ENCODE peak calls at places on chromosomes 11 and 22, in five cellular contexts. K, W, S, P and D are unnamed samples.

GRCh38 chr11:74006743-74007304 is 2.1 kb downstream of the UCP3 start:
- DNase-seq in K (no peak), W (no peak), S (no peak), P (no peak), D (no peak)

GRCh38 chr22:32926600-32926999 is 125.1 kb downstream of the TIMP3 start:
- DNase-seq in K (no peak), W (peak; percentile 50), S (peak; percentile 47), P (no peak), D (peak; percentile 9)

GRCh38 chr11:18766015-18766414 is 25.6 kb downstream of the PTPN5 start:
- DNase-seq in K (no peak), W (no peak), S (no peak), P (no peak), D (no peak)

GRCh38 chr11:1931791-1932480 is 12.4 kb downstream of the TNNT3 start:
- DNase-seq in K (no peak), W (no peak), S (no peak), P (no peak), D (no peak)

GRCh38 chr11:85167471-85167870 is 459.7 kb downstream of the DLG2 start:
- DNase-seq in K (no peak), W (no peak), S (no peak), P (no peak), D (no peak)

GRCh38 chr11:83007909-83008580 is 63.7 kb downstream of the RAB30 start:
- DNase-seq in K (no peak), W (peak; percentile 84), S (peak; percentile 54), P (peak; percentile 22), D (peak; percentile 15)

GRCh38 chr11:83523676-83524075 is 237.5 kb upstream of the CCDC90B start:
- DNase-seq in K (no peak), W (no peak), S (no peak), P (no peak), D (no peak)

GRCh38 chr11:76667271-76667818 is 3.2 kb downstream of the LRRC32 start:
- DNase-seq in K (no peak), W (no peak), S (peak; percentile 72), P (no peak), D (no peak)

GRCh38 chr11:126716456-126717083 is 284.0 kb downstream of the KIRREL3 start:
- DNase-seq in K (no peak), W (peak; percentile 61), S (peak; percentile 43), P (peak; percentile 64), D (peak; percentile 61)

GRCh38 chr11:83241291-83241946 is 44.7 kb downstream of the CCDC90B start:
- DNase-seq in K (no peak), W (peak; percentile 79), S (peak; percentile 62), P (peak; percentile 46), D (peak; percentile 55)

GRCh38 chr11:92473736-92474135 is 249.1 kb downstream of the FAT3 start:
- DNase-seq in K (no peak), W (no peak), S (no peak), P (no peak), D (no peak)

GRCh38 chr11:122032317-122032716 is 83.7 kb downstream of the BLID start:
- DNase-seq in K (no peak), W (no peak), S (no peak), P (no peak), D (no peak)

GRCh38 chr11:10725114-10725906 is 25.7 kb upstream of the CTR9 start:
- DNase-seq in K (no peak), W (no peak), S (no peak), P (no peak), D (peak; percentile 53)

GRCh38 chr22:19398206-19398605 is 33.3 kb downstream of the HIRA start:
- DNase-seq in K (no peak), W (no peak), S (no peak), P (no peak), D (no peak)

GRCh38 chr11:78860720-78861422 is 286.2 kb upstream of the NARS2 start:
- DNase-seq in K (no peak), W (peak; percentile 65), S (no peak), P (no peak), D (peak; percentile 12)

GRCh38 chr11:72405009-72405408 is 29.3 kb downstream of the CLPB start:
- DNase-seq in K (no peak), W (no peak), S (no peak), P (no peak), D (no peak)

GRCh38 chr11:11813288-11813962 is 28.3 kb upstream of the USP47 start:
- DNase-seq in K (no peak), W (no peak), S (no peak), P (no peak), D (no peak)

DNA sequence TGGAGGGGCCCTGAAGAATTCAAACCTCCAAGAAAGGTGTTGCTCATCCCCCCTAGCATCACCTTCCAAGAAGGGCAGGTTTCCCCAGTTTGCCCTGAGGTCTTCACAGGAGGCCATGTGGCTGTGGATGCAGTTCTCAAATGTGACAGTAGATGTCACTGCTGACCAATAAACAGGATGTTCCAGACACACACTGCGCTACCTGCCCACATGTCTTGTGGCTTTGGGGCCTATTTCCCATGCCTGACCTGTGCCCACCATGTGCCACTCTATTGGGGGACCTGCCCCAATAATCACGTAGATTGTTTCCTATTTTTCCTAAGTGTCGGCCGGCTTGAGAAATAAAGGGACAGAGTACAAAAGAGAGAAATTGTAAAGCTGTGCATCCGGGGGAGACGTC is 4.5 kb downstream of the GSTT2 start:
- DNase-seq in K (peak; percentile 12), W (no peak), S (peak; percentile 64), P (no peak), D (no peak)
- TF ChIP-seq CTCF in K (peak; percentile 50), W (no peak), S (peak; percentile 70), P (no peak), D (no peak)

GRCh38 chr11:13487661-13488030 is 8.2 kb downstream of the PTH start:
- DNase-seq in K (peak; percentile 2), W (peak; percentile 28), S (peak; percentile 4), P (no peak), D (no peak)
- TF ChIP-seq CTCF in K (peak; percentile 18), W (peak; percentile 36), S (no peak), P (peak; percentile 6), D (peak; percentile 4)

DNA sequence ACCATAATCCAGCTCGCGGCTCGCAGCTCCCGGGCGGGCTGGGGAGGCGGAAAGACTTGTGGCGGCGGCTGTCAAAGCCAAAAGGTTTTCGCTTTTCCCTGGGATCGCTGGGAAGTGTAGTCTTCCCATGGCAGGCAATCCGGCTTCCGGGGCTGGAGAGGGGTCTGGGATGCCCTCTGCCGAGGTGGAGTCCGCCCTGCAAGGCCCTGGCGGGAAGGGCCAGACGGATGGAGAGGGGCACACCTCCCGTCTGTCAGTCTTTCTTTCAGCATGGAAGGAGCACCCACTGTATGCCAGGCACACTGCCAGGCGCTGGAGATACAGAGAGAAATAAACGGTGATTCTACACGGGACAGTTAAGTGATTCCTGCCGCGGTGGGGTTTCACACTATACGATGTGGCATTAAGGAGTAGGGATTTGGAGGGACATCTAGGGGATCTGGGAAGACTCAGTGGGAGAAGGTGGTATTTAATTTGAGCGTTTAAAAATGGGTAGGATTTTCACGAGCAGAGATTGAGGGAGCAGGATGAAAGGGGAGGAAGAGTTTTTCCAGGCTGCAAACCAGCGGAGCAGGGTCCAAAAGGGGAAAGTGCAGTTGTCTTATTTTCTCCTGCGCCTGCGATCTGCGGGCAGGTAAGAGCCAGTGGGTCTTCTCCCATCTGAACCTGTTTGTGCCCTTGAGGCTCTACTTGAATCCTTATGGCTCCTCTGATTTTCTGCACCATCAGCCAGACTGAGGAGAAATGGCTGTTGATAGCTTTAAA is at the start of gene BACE1:
- DNase-seq in K (no peak), W (peak; percentile 96), S (no peak), P (peak; percentile 76), D (peak; percentile 27)
- TF ChIP-seq CTCF in K (no peak), W (peak; percentile 52), S (no peak), P (no peak), D (no peak)

DNA sequence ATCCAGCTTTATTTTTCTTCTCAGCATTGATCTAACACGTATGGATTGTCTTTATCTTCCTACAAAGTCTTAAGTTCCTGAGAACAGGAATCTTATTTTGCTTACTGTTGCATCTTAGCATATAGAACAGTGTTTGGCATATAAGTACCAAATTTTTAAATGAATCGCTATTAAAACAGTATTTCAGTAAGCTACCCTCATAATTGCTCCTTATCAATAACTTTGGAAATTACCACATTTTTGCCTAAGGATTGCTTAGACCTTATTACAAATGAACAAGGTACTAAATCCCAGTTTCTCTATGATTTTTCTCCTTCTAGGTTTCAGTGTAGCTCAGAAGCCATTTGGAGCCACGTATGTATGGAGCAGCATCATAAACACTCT is 9.7 kb downstream of the DEPDC7 start:
- DNase-seq in K (no peak), W (no peak), S (no peak), P (no peak), D (no peak)
- TF ChIP-seq CTCF in K (no peak), W (no peak), S (no peak), P (no peak), D (no peak)

DNA sequence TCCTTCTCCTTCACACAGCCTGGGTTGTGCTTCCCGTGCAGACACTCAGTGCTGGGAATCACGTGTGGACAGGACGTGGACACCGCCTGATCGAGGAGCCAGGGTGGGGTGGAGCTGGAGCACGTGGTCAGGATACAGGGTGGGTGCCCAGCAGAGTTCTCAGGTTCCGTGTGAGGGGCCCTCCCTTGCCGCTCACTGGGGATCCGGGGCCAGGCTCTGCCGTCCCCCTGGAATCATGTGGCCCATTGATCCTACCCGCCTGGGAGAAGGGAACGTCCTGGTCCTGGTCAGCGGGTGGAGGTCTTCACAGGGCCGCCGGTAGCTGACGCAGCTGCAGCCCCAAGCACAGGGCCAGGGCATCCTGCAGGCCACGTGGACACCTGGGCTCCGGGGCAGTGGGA is 397.7 kb downstream of the TBC1D22A start:
- DNase-seq in K (no peak), W (no peak), S (no peak), P (no peak), D (no peak)
- TF ChIP-seq CTCF in K (no peak), W (no peak), S (no peak), P (no peak), D (no peak)

GRCh38 chr11:65857500-65858353 is at the start of gene CFL1:
- DNase-seq in K (peak; percentile 97), W (peak; percentile 99), S (peak; percentile 98), P (peak; percentile 96), D (peak; percentile 98)
- TF ChIP-seq CTCF in K (no peak), W (no peak), S (no peak), P (peak; percentile 23), D (no peak)

GRCh38 chr22:38699143-38699542 is 1.6 kb downstream of the JOSD1 start:
- DNase-seq in K (no peak), W (no peak), S (peak; percentile 15), P (no peak), D (no peak)

GRCh38 chr22:38698407-38699094 is 2.2 kb downstream of the JOSD1 start:
- DNase-seq in K (no peak), W (no peak), S (no peak), P (no peak), D (no peak)

GRCh38 chr22:38700789-38701628 is at the start of gene JOSD1:
- DNase-seq in K (peak; percentile 100), W (peak; percentile 97), S (peak; percentile 96), P (peak; percentile 93), D (peak; percentile 98)

GRCh38 chr22:38700271-38700788 is 413 bp downstream of the JOSD1 start:
- DNase-seq in K (no peak), W (peak; percentile 89), S (no peak), P (no peak), D (peak; percentile 45)

DNA sequence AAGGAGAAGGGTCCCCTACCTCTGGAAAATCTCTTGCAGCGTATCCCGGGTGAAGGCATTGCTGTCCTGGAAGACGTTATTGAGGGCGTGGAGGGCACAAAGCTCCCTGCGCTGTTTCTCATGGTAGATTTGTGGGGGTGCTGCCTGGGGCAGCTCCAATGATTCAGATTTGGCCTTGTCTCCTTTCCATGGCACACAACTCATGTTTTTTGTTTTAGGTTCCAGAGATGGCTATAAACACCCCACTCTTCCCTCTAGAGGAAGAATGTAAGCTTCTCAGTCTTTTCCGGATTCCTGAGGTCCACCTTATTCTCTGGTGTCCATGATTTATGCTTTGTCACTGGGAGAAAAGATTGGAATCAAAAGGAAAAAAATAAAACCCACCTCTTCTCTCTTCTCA is 959 bp downstream of the JOSD1 start:
- DNase-seq in K (no peak), W (no peak), S (no peak), P (no peak), D (no peak)
- TF ChIP-seq CTCF in K (no peak), W (no peak), S (peak; percentile 19), P (no peak), D (no peak)